ENCODE peak calls at places on chromosomes 1 and 21, in seven cellular contexts. A, H, Q, K, C, M and U are unnamed samples.

GRCh38 chr1:110927484-110928075 is 36.1 kb downstream of the LRIF1 start:
- DNase-seq in Q (no peak), C (no peak), A (no peak), H (no peak), M (no peak), K (peak; percentile 43), U (no peak)

GRCh38 chr1:21741206-21741605 is 41.7 kb downstream of the USP48 start:
- DNase-seq in K (no peak), H (no peak), M (no peak), A (no peak), Q (no peak), C (no peak), U (no peak)

GRCh38 chr1:158112994-158113758 is 67.5 kb upstream of the CD1D start:
- DNase-seq in Q (peak; percentile 63), M (no peak), A (peak; percentile 65), C (no peak), H (peak; percentile 59), K (no peak), U (peak; percentile 70)

GRCh38 chr1:120179420-120180348 is 3.4 kb upstream of the SEC22B start:
- DNase-seq in M (no peak), K (no peak), H (peak; percentile 5), A (peak; percentile 39), Q (no peak), C (no peak), U (no peak)

GRCh38 chr1:59367269-59368006 is 70.5 kb downstream of the FGGY start:
- DNase-seq in Q (no peak), M (no peak), A (no peak), H (no peak), C (no peak), K (no peak), U (peak; percentile 77)

GRCh38 chr1:228349701-228350171 is 56.9 kb downstream of the TRIM11 start:
- DNase-seq in K (no peak), C (no peak), A (no peak), Q (no peak), M (no peak), H (no peak), U (no peak)

GRCh38 chr1:58841455-58841854 is 57.6 kb upstream of the JUN start:
- DNase-seq in K (no peak), M (no peak), A (peak; percentile 30), C (no peak), H (no peak), Q (no peak), U (peak; percentile 44)

GRCh38 chr1:157404614-157405013 is 147.7 kb downstream of the FCRL5 start:
- DNase-seq in Q (no peak), K (no peak), M (no peak), C (no peak), A (no peak), H (no peak), U (peak; percentile 27)

GRCh38 chr1:84133479-84133878 is 10.6 kb upstream of the PRKACB start:
- DNase-seq in K (no peak), H (no peak), Q (no peak), C (no peak), M (no peak), A (peak; percentile 17), U (no peak)

GRCh38 chr1:10833630-10834557 is 37.4 kb upstream of the CASZ1 start:
- DNase-seq in C (no peak), A (no peak), Q (peak; percentile 22), K (no peak), H (no peak), M (no peak), U (peak; percentile 20)

GRCh38 chr1:83086346-83086745 is 912.6 kb downstream of the TTLL7 start:
- DNase-seq in C (no peak), M (no peak), Q (no peak), A (no peak), K (no peak), H (no peak), U (no peak)

GRCh38 chr1:39833121-39833520 is 44.5 kb upstream of the BMP8B start:
- DNase-seq in H (no peak), A (no peak), C (no peak), Q (no peak), K (no peak), M (no peak), U (no peak)

GRCh38 chr1:232250838-232251237 is 379.1 kb downstream of the SIPA1L2 start:
- DNase-seq in K (no peak), A (no peak), Q (no peak), M (no peak), C (no peak), H (no peak), U (no peak)

GRCh38 chr1:204146965-204147364 is 4.9 kb downstream of the ETNK2 start:
- DNase-seq in K (no peak), C (no peak), H (no peak), Q (no peak), M (no peak), A (no peak), U (no peak)

GRCh38 chr1:88697503-88697902 is 13.4 kb downstream of the PKN2 start:
- DNase-seq in M (no peak), K (no peak), H (no peak), A (no peak), Q (no peak), C (no peak), U (no peak)

GRCh38 chr1:206925116-206925736 is 3.5 kb upstream of the FCMR start:
- DNase-seq in C (peak; percentile 38), K (no peak), Q (no peak), A (peak; percentile 25), H (no peak), M (no peak), U (peak; percentile 61)

GRCh38 chr21:26079376-26079775 is 91.2 kb downstream of the APP start:
- DNase-seq in C (no peak), Q (no peak), H (no peak), A (no peak), K (no peak), M (no peak), U (no peak)

GRCh38 chr1:194026422-194026821 is 840.0 kb upstream of the B3GALT2 start:
- DNase-seq in A (no peak), Q (no peak), K (no peak), C (no peak), M (no peak), H (no peak), U (no peak)

GRCh38 chr1:73639494-73639893 is 558.5 kb downstream of the LRRIQ3 start:
- DNase-seq in Q (no peak), C (no peak), K (no peak), A (no peak), H (no peak), M (no peak), U (no peak)

GRCh38 chr1:73637275-73637674 is 560.7 kb downstream of the LRRIQ3 start:
- DNase-seq in A (no peak), H (no peak), M (no peak), K (no peak), Q (no peak), C (no peak), U (no peak)

GRCh38 chr1:73635021-73635420 is 563.0 kb downstream of the LRRIQ3 start:
- DNase-seq in A (no peak), Q (no peak), K (no peak), C (no peak), H (no peak), M (no peak), U (no peak)
- TF ChIP-seq CTCF in A (no peak), Q (no peak), K (no peak), C (no peak), H (no peak), M (no peak), U (no peak)

GRCh38 chr1:67843335-67843734 is 10.1 kb upstream of the GNG12 start:
- DNase-seq in C (no peak), A (no peak), K (no peak), Q (no peak), M (no peak), H (no peak), U (no peak)
- TF ChIP-seq MAX in C (no peak), A (no peak), K (no peak), Q (no peak), M (no peak), H (no peak), U (no peak)

GRCh38 chr1:1407957-1408318 is 845 bp upstream of the MRPL20 start:
- DNase-seq in Q (no peak), M (no peak), K (no peak), A (no peak), C (no peak), H (no peak), U (no peak)

GRCh38 chr1:1406101-1406820 is 832 bp downstream of the MRPL20 start:
- DNase-seq in M (no peak), Q (no peak), K (no peak), C (no peak), H (peak; percentile 51), A (no peak), U (peak; percentile 56)

GRCh38 chr1:1403543-1404112 is 3.5 kb downstream of the MRPL20 start:
- DNase-seq in K (no peak), H (no peak), A (no peak), M (no peak), Q (no peak), C (no peak), U (no peak)

GRCh38 chr1:1406821-1407100 is 332 bp downstream of the MRPL20 start:
- DNase-seq in C (no peak), A (no peak), Q (no peak), H (no peak), K (no peak), M (no peak), U (no peak)

GRCh38 chr1:1407101-1407956 is at the start of gene MRPL20:
- DNase-seq in K (peak; percentile 73), C (peak; percentile 87), A (peak; percentile 89), H (peak; percentile 98), Q (peak; percentile 86), M (peak; percentile 61), U (peak; percentile 95)
- TF ChIP-seq CTCF in K (no peak), C (peak; percentile 28), A (no peak), H (no peak), Q (no peak), M (no peak), U (no peak)

DNA sequence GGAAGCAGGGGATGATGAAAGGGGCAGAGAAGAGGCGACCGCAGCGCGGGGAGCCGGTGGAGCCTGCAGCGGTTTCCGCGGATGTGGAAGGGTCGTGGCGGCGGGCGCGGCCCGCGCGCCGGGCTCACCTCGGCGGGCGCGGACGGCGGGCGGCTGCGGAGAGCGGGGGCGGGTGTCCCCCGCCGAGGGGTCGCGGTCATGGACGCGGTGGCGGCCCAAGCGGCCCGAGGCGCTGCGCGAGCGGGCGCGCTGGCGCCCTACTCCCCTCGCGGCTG is 571 bp downstream of the LPGAT1 start:
- DNase-seq in M (no peak), A (no peak), Q (no peak), H (no peak), C (no peak), K (no peak), U (peak; percentile 65)
- TF ChIP-seq MAX in M (no peak), A (no peak), Q (no peak), H (no peak), C (no peak), K (no peak), U (no peak)

GRCh38 chr1:245155186-245156040 is 628 bp downstream of the KIF26B start:
- DNase-seq in A (peak; percentile 43), H (peak; percentile 77), K (no peak), M (no peak), Q (peak; percentile 57), C (no peak), U (peak; percentile 44)
- TF ChIP-seq CTCF in A (no peak), H (no peak), K (no peak), M (no peak), Q (no peak), C (no peak), U (no peak)